ENCODE peak calls at places on chromosomes 3 and 15, in ten cellular contexts. M is ovary, V is lung, G is adrenal gland, K is fibroblast of lung, C is endodermal cell, L is AG09309, D is osteocyte, H is MCF 10A, I is HL-60. W is an unnamed sample.

GRCh38 chr3:23600178-23600577 is 205.6 kb upstream of the UBE2E1 start:
- DNase-seq in H (peak; percentile 66), G (no peak), I (no peak), V (no peak), M (no peak), K (peak; percentile 79), L (peak; percentile 68), D (no peak), C (no peak), W (peak; percentile 79)

GRCh38 chr3:57397175-57398026 is 104.9 kb upstream of the ASB14 start:
- DNase-seq in M (no peak), D (no peak), K (peak; percentile 58), G (peak; percentile 60), C (peak; percentile 82), I (peak; percentile 72), H (peak; percentile 74), L (peak; percentile 1), V (peak; percentile 52), W (peak; percentile 4)

GRCh38 chr3:136263251-136263650 is 13.1 kb downstream of the PCCB start:
- DNase-seq in D (peak; percentile 8), K (no peak), C (no peak), L (no peak), G (no peak), M (no peak), H (no peak), I (no peak), V (no peak), W (no peak)

GRCh38 chr3:46406786-46407611 is at the start of the genes CCR5AS and CCRL2:
- DNase-seq in K (peak; percentile 61), I (peak; percentile 76), G (peak; percentile 71), M (no peak), D (no peak), L (no peak), V (peak; percentile 83), C (no peak), H (no peak), W (no peak)

GRCh38 chr3:51024121-51024520 is 349.4 kb downstream of the DOCK3 start:
- DNase-seq in M (no peak), L (no peak), C (no peak), V (no peak), I (no peak), K (peak; percentile 1), D (no peak), H (no peak), G (no peak), W (no peak)

GRCh38 chr3:3798641-3799113 is 554 bp upstream of the LRRN1 start:
- DNase-seq in C (peak; percentile 83), G (no peak), I (no peak), M (peak; percentile 52), L (no peak), D (no peak), V (no peak), K (no peak), H (no peak), W (no peak)

GRCh38 chr3:141930801-141931200 is 54.4 kb downstream of the ATP1B3 start:
- DNase-seq in K (no peak), G (no peak), M (no peak), V (no peak), D (peak; percentile 65), C (no peak), H (no peak), I (no peak), L (no peak), W (no peak)

GRCh38 chr15:65783872-65784271 is 8.2 kb downstream of the DENND4A start:
- DNase-seq in L (no peak), H (no peak), G (no peak), I (no peak), V (no peak), K (no peak), M (no peak), D (no peak), C (no peak), W (no peak)

GRCh38 chr3:9340450-9341009 is 22.3 kb upstream of the THUMPD3 start:
- DNase-seq in K (peak; percentile 69), V (no peak), H (peak; percentile 69), G (peak; percentile 62), C (no peak), D (no peak), L (peak; percentile 52), I (no peak), M (no peak), W (peak; percentile 70)

GRCh38 chr3:13274125-13274873 is 145.8 kb downstream of the NUP210 start:
- DNase-seq in G (no peak), V (no peak), M (no peak), L (no peak), D (no peak), C (no peak), H (no peak), K (no peak), I (no peak), W (no peak)

GRCh38 chr15:58432421-58432820 is 630 bp downstream of the LIPC start:
- DNase-seq in M (no peak), L (no peak), I (no peak), G (no peak), C (no peak), D (no peak), V (no peak), K (peak; percentile 58), H (peak; percentile 27), W (no peak)

GRCh38 chr3:43817825-43818224 is 127.1 kb downstream of the ABHD5 start:
- DNase-seq in V (no peak), C (no peak), H (no peak), L (no peak), D (no peak), K (no peak), G (no peak), I (no peak), M (no peak), W (peak; percentile 76)

GRCh38 chr3:133077688-133078087 is 39.5 kb downstream of the TMEM108 start:
- DNase-seq in G (no peak), V (no peak), C (no peak), K (no peak), D (no peak), M (no peak), L (no peak), H (peak; percentile 13), I (no peak), W (no peak)

GRCh38 chr3:59545369-59545768 is 495.5 kb upstream of the CFAP20DC start:
- DNase-seq in K (no peak), C (no peak), M (no peak), L (no peak), H (no peak), D (no peak), G (no peak), V (no peak), I (no peak), W (no peak)

GRCh38 chr15:97504031-97504430 is 456.5 kb upstream of the ARRDC4 start:
- DNase-seq in H (peak; percentile 90), L (no peak), I (peak; percentile 68), C (no peak), D (no peak), V (no peak), G (no peak), K (peak; percentile 92), M (no peak), W (peak; percentile 10)

GRCh38 chr3:53078656-53079055 is 32.8 kb upstream of the SFMBT1 start:
- DNase-seq in H (no peak), G (no peak), I (no peak), C (no peak), L (no peak), M (peak; percentile 4), D (no peak), V (no peak), K (no peak), W (no peak)

DNA sequence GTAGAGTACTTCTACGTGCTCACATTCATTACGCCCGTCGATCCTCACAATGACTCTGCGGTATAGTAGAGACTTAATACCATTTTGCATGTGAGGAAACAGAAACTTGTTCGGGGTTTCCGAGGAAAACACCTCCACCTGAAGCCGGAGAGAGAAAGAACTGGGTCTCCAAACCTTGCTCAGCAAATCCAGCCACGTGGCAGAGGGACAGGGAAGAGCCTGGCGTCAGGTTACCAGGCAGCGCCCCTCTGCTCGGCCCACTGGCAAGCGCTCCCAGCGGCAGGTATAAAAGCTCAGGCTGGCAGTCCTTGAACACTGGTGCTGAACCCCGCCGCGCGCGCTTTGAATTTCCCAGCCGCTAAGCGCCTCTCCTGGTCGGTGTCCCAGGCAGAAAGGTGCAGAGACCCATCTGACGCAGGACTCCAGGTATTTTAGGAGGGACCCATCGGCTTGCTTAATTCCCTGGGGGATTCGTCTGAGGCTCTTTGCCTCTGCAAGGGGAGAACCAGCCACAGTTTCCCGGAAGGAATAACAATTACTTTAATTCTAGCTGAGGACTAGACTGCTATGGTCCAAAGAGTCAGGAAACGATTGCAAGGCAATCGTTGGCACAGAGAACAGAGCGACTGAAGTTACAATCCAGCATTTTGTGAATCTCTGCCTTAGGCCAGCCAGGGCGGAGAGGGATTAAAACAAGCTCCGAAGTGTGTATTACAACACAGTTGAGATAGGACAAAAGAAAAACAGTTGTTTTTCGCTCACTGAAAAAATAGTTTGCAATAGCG is at the start of gene C2CD4A:
- DNase-seq in L (no peak), C (peak; percentile 95), V (peak; percentile 82), D (peak; percentile 87), M (peak; percentile 75), I (peak; percentile 42), H (peak; percentile 63), K (peak; percentile 41), G (peak; percentile 84), W (peak; percentile 49)
- TF ChIP-seq CTCF in L (no peak), C (peak; percentile 54), V (no peak), D (peak; percentile 29), M (no peak), I (no peak), H (no peak), K (no peak), G (no peak), W (peak; percentile 32)

GRCh38 chr3:79369306-79369705 is 398.5 kb downstream of the ROBO1 start:
- DNase-seq in M (no peak), D (no peak), L (no peak), K (peak; percentile 44), H (no peak), V (no peak), I (no peak), C (no peak), G (no peak), W (no peak)
- TF ChIP-seq CTCF in M (no peak), D (peak; percentile 56), L (peak; percentile 51), K (peak; percentile 34), H (no peak), V (no peak), I (no peak), C (peak; percentile 62), G (no peak), W (peak; percentile 26)

DNA sequence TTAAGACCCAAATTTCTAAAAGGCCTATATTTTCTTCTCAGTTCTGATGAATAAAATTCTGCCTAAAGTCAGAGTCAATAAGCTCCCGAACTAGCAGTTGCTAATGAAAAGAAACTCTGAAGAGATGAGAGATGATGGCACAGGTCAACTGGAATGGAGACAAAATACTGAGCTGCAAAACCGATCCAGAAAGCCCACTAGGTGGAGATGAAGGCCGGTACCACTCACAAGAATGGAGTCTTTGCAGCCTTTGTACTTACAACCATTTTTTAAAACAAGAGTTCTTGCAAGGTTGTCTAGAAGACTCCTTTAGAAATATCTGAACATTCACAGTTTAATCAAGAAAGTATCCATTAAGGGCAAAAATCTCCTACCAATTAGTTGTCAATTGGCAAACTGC is 119.9 kb upstream of the TJP1 start:
- DNase-seq in C (no peak), L (no peak), D (no peak), I (no peak), M (no peak), K (no peak), H (no peak), V (no peak), G (no peak), W (no peak)
- TF ChIP-seq CTCF in C (peak; percentile 73), L (peak; percentile 32), D (peak; percentile 57), I (no peak), M (no peak), K (no peak), H (no peak), V (no peak), G (peak; percentile 5), W (peak; percentile 54)

GRCh38 chr3:140572334-140572733 is 105.5 kb upstream of the TRIM42 start:
- DNase-seq in I (no peak), M (no peak), G (no peak), L (no peak), H (no peak), V (no peak), C (peak; percentile 48), D (peak; percentile 54), K (no peak), W (no peak)
- TF ChIP-seq CTCF in I (no peak), M (no peak), G (no peak), L (no peak), H (no peak), V (no peak), C (no peak), D (no peak), K (no peak), W (no peak)